ENCODE peak calls at places on chromosomes 4 and X, in ten cellular contexts. L is hypothalamus, C is NCI-H2081, Z is fibroblast of villous mesenchyme, H is right lobe of liver, O is globus pallidus, Y is neural progenitor cell, F is germinal center, M is BE2C, I is NCI-H1092 treated with DMSO at 0.1 percent for 48 hours. S is an unnamed sample.

GRCh38 chr4:31291238-31291637 is 571.1 kb downstream of the PCDH7 start:
- DNase-seq in O (no peak), Y (no peak), L (no peak), H (no peak), C (no peak), Z (no peak), I (no peak), M (no peak), F (no peak), S (no peak)

GRCh38 chr4:100742045-100742444 is 224.2 kb upstream of the EMCN start:
- DNase-seq in C (peak), M (no peak), H (no peak), I (peak), F (no peak), Y (peak), O (no peak), Z (peak), L (no peak), S (no peak)

GRCh38 chrX:112827292-112827903 is 13.2 kb downstream of the AMOT start:
- DNase-seq in L (no peak), I (no peak), C (no peak), Z (no peak), F (no peak), H (no peak), O (no peak), Y (no peak), M (no peak), S (no peak)

GRCh38 chr4:139889194-139889762 is 223.7 kb downstream of the MGST2 start:
- DNase-seq in M (peak), Z (no peak), O (no peak), C (no peak), H (no peak), Y (no peak), F (no peak), I (no peak), L (no peak), S (no peak)

GRCh38 chrX:46317158-46317557 is 228.1 kb downstream of the ZNF674 start:
- DNase-seq in O (no peak), I (no peak), Z (no peak), F (no peak), Y (no peak), H (no peak), L (no peak), M (no peak), C (no peak), S (no peak)

GRCh38 chr4:680091-680490 is 5.7 kb downstream of the MYL5 start:
- DNase-seq in H (peak), I (no peak), C (no peak), Z (no peak), F (no peak), Y (no peak), M (no peak), L (no peak), O (no peak), S (no peak)

GRCh38 chr4:183760326-183760725 is 101.2 kb downstream of the TRAPPC11 start:
- DNase-seq in M (no peak), I (no peak), O (no peak), F (no peak), H (no peak), Z (no peak), Y (no peak), C (no peak), L (no peak), S (no peak)

GRCh38 chrX:15136795-15137194 is 133.1 kb downstream of the ASB9 start:
- DNase-seq in Z (no peak), F (no peak), I (no peak), Y (no peak), M (no peak), O (no peak), C (no peak), L (no peak), H (no peak), S (no peak)

GRCh38 chrX:78747471-78747870 is at the start of gene LPAR4:
- DNase-seq in Z (no peak), H (no peak), C (no peak), M (no peak), L (no peak), F (no peak), Y (peak), O (no peak), I (no peak), S (no peak)

GRCh38 chr4:124943145-124943889 is 230.8 kb upstream of the ANKRD50 start:
- DNase-seq in M (no peak), F (no peak), C (no peak), O (no peak), Z (peak), Y (no peak), L (no peak), H (no peak), I (no peak), S (no peak)